ENCODE peak calls at places on chromosomes 6 and 20, in seven cellular contexts. One of them, this sample, is unnamed.

GRCh38 chr6:24451581-24452041 is 37.8 kb downstream of the GPLD1 start:
- DNase-seq in MM.1S: no peak
- DNase-seq in cardiac muscle cell: no peak
- DNase-seq in mesenchymal stem cell: no peak
- DNase-seq in BE2C: peak; percentile 22
- DNase-seq in SK-N-SH: peak; percentile 64
- DNase-seq in esophagus squamous epithelium: no peak
- DNase-seq in this sample: no peak

GRCh38 chr6:20606831-20607230 is 72.6 kb downstream of the CDKAL1 start:
- DNase-seq in MM.1S: no peak
- DNase-seq in cardiac muscle cell: no peak
- DNase-seq in mesenchymal stem cell: no peak
- DNase-seq in BE2C: no peak
- DNase-seq in SK-N-SH: no peak
- DNase-seq in esophagus squamous epithelium: no peak
- DNase-seq in this sample: no peak

GRCh38 chr6:36947570-36948351 is 6.8 kb upstream of the PI16 start:
- DNase-seq in MM.1S: no peak
- DNase-seq in cardiac muscle cell: no peak
- DNase-seq in mesenchymal stem cell: no peak
- DNase-seq in BE2C: no peak
- DNase-seq in SK-N-SH: no peak
- DNase-seq in esophagus squamous epithelium: no peak
- DNase-seq in this sample: no peak

GRCh38 chr6:116016846-116017545 is 43.7 kb downstream of the FRK start:
- DNase-seq in MM.1S: no peak
- DNase-seq in cardiac muscle cell: peak; percentile 68
- DNase-seq in mesenchymal stem cell: no peak
- DNase-seq in BE2C: no peak
- DNase-seq in SK-N-SH: no peak
- DNase-seq in esophagus squamous epithelium: no peak
- DNase-seq in this sample: peak; percentile 43

GRCh38 chr6:3341467-3341866 is 82.7 kb downstream of the PSMG4 start:
- DNase-seq in MM.1S: no peak
- DNase-seq in cardiac muscle cell: peak; percentile 90
- DNase-seq in mesenchymal stem cell: peak; percentile 71
- DNase-seq in BE2C: no peak
- DNase-seq in SK-N-SH: no peak
- DNase-seq in esophagus squamous epithelium: no peak
- DNase-seq in this sample: peak; percentile 62

GRCh38 chr6:16206595-16207037 is 31.8 kb upstream of the GMPR start:
- DNase-seq in MM.1S: peak; percentile 54
- DNase-seq in cardiac muscle cell: peak; percentile 85
- DNase-seq in mesenchymal stem cell: peak; percentile 90
- DNase-seq in BE2C: peak; percentile 48
- DNase-seq in SK-N-SH: peak; percentile 80
- DNase-seq in esophagus squamous epithelium: no peak
- DNase-seq in this sample: peak; percentile 95

GRCh38 chr6:1547785-1548184 is 61.9 kb upstream of the FOXC1 start:
- DNase-seq in MM.1S: no peak
- DNase-seq in cardiac muscle cell: no peak
- DNase-seq in mesenchymal stem cell: no peak
- DNase-seq in BE2C: no peak
- DNase-seq in SK-N-SH: no peak
- DNase-seq in esophagus squamous epithelium: no peak
- DNase-seq in this sample: no peak

GRCh38 chr6:87199787-87200186 is 44.4 kb downstream of the ZNF292 start:
- DNase-seq in MM.1S: no peak
- DNase-seq in cardiac muscle cell: no peak
- DNase-seq in mesenchymal stem cell: no peak
- DNase-seq in BE2C: no peak
- DNase-seq in SK-N-SH: no peak
- DNase-seq in esophagus squamous epithelium: no peak
- DNase-seq in this sample: no peak

GRCh38 chr20:49132995-49133451 is 55.1 kb downstream of the STAU1 start:
- DNase-seq in MM.1S: peak; percentile 62
- DNase-seq in cardiac muscle cell: peak; percentile 86
- DNase-seq in mesenchymal stem cell: peak; percentile 79
- DNase-seq in BE2C: peak; percentile 37
- DNase-seq in SK-N-SH: peak; percentile 49
- DNase-seq in esophagus squamous epithelium: no peak
- DNase-seq in this sample: peak; percentile 89

GRCh38 chr6:55958790-55959189 is 83.4 kb upstream of the BMP5 start:
- DNase-seq in MM.1S: no peak
- DNase-seq in cardiac muscle cell: no peak
- DNase-seq in mesenchymal stem cell: no peak
- DNase-seq in BE2C: no peak
- DNase-seq in SK-N-SH: peak; percentile 17
- DNase-seq in esophagus squamous epithelium: no peak
- DNase-seq in this sample: no peak

GRCh38 chr20:30816182-30816645 is 441.2 kb upstream of the DEFB115 start:
- DNase-seq in MM.1S: no peak
- DNase-seq in cardiac muscle cell: peak; percentile 68
- DNase-seq in mesenchymal stem cell: no peak
- DNase-seq in BE2C: peak; percentile 26
- DNase-seq in SK-N-SH: peak; percentile 34
- DNase-seq in esophagus squamous epithelium: no peak
- DNase-seq in this sample: no peak

GRCh38 chr20:62362991-62363919 is 3.9 kb downstream of the LAMA5 start:
- DNase-seq in MM.1S: no peak
- DNase-seq in cardiac muscle cell: no peak
- DNase-seq in mesenchymal stem cell: no peak
- DNase-seq in BE2C: peak; percentile 52
- DNase-seq in SK-N-SH: peak; percentile 60
- DNase-seq in esophagus squamous epithelium: no peak
- DNase-seq in this sample: no peak

GRCh38 chr20:62364911-62365736 is 2.0 kb downstream of the LAMA5 start:
- DNase-seq in MM.1S: no peak
- DNase-seq in cardiac muscle cell: no peak
- DNase-seq in mesenchymal stem cell: no peak
- DNase-seq in BE2C: peak; percentile 17
- DNase-seq in SK-N-SH: no peak
- DNase-seq in esophagus squamous epithelium: no peak
- DNase-seq in this sample: no peak

GRCh38 chr20:62365814-62366369 is 1.2 kb downstream of the LAMA5 start:
- DNase-seq in MM.1S: no peak
- DNase-seq in cardiac muscle cell: no peak
- DNase-seq in mesenchymal stem cell: no peak
- DNase-seq in BE2C: peak; percentile 18
- DNase-seq in SK-N-SH: no peak
- DNase-seq in esophagus squamous epithelium: no peak
- DNase-seq in this sample: no peak

GRCh38 chr20:62362590-62362940 is 4.5 kb downstream of the LAMA5 start:
- DNase-seq in MM.1S: no peak
- DNase-seq in cardiac muscle cell: no peak
- DNase-seq in mesenchymal stem cell: no peak
- DNase-seq in BE2C: no peak
- DNase-seq in SK-N-SH: no peak
- DNase-seq in esophagus squamous epithelium: no peak
- DNase-seq in this sample: no peak

DNA sequence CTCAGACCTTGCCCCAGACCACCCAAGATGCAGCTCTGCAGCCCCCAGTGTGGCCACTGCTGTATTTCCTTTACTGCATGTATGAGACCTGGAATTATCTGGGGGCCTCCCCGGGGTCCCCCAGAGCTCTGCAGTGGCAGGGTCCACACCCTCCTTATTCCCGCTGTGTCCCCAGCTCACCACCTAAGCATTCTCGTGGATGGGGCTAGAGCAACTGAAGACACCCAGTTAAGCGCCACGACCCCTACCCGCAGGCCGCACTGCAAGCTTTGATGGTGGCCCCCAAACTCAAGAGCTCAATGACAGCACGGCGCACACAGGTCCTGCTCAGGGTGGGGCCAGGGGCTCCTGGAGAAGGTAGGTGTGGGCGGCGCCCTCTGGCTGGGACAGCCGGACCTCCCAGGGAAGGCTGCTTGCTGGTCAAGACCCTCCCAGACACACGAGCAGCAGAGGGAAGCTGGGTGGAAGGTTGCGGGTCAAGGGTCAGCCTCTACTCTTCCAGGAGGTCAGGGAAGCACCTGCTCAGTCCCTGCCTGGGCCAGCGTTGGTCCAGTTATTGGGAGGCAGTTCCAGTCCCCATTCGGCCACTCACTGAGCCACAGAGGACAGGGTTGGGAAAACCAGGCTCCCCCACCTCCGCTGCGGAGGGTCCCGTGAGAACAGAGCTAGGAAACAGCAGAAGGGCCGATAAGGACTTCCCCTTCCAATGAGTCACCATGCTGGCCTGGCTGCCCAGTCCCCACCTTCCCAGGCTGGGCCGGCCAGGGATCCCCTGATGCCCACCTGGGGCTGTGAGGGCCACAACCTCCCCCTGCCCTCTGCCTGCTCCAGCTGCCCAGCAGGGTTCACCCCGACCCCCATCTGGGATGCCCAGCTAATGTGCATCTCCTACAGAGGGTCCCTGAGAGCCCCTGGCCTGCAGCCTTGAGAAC is 2.9 kb downstream of the LAMA5 start:
- DNase-seq in MM.1S: no peak
- DNase-seq in cardiac muscle cell: peak; percentile 53
- DNase-seq in mesenchymal stem cell: peak; percentile 87
- DNase-seq in BE2C: peak; percentile 51
- DNase-seq in SK-N-SH: no peak
- DNase-seq in esophagus squamous epithelium: no peak
- DNase-seq in this sample: no peak
- H3K4me1 ChIP-seq in MM.1S: peaks cover 13% of the 10 kb centered on the region
- H3K4me1 ChIP-seq in cardiac muscle cell: peaks cover 53% of the 10 kb centered on the region
- H3K4me1 ChIP-seq in mesenchymal stem cell: peaks cover 77% of the 10 kb centered on the region
- H3K4me1 ChIP-seq in BE2C: peaks cover 28% of the 10 kb centered on the region
- H3K4me1 ChIP-seq in SK-N-SH: peaks cover 73% of the 10 kb centered on the region
- H3K4me1 ChIP-seq in esophagus squamous epithelium: peaks cover 91% of the 10 kb centered on the region
- H3K4me1 ChIP-seq in this sample: peaks cover 21% of the 10 kb centered on the region

GRCh38 chr6:83167726-83168278 is 25.3 kb downstream of the PGM3 start:
- DNase-seq in MM.1S: no peak
- DNase-seq in cardiac muscle cell: no peak
- DNase-seq in mesenchymal stem cell: no peak
- DNase-seq in BE2C: no peak
- DNase-seq in SK-N-SH: no peak
- DNase-seq in esophagus squamous epithelium: no peak
- DNase-seq in this sample: no peak
- H3K36me3 ChIP-seq in MM.1S: peaks cover 31% of the 10 kb centered on the region
- H3K36me3 ChIP-seq in cardiac muscle cell: peaks cover 70% of the 10 kb centered on the region
- H3K36me3 ChIP-seq in mesenchymal stem cell: peaks cover 99% of the 10 kb centered on the region
- H3K36me3 ChIP-seq in BE2C: peaks cover 78% of the 10 kb centered on the region
- H3K36me3 ChIP-seq in SK-N-SH: peaks cover 85% of the 10 kb centered on the region
- H3K36me3 ChIP-seq in esophagus squamous epithelium: peaks cover 100% of the 10 kb centered on the region
- H3K36me3 ChIP-seq in this sample: peaks cover 99% of the 10 kb centered on the region

DNA sequence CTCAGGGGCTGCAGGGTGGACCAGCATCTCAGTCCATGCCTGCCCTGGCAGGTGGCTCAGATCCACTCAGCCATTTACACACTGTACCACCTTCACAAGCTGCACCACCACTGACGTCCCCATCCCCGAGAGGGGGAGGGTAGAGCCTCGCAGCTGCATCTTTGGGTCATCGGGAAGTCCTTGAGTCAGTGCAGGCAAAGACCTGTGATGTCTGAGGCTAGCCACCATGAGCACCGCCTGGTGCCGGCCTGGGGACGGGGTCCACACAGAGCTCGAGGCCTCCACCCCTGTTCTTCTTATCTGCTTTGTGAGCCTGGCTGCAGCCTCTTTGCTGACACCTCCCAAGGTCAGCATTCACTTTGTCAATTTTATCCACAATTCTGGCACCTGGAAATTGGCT is 141.4 kb downstream of the PHACTR3 start:
- DNase-seq in MM.1S: no peak
- DNase-seq in cardiac muscle cell: no peak
- DNase-seq in mesenchymal stem cell: no peak
- DNase-seq in BE2C: no peak
- DNase-seq in SK-N-SH: no peak
- DNase-seq in esophagus squamous epithelium: no peak
- DNase-seq in this sample: no peak
- H3K9me3 ChIP-seq in MM.1S: no peaks in the 10 kb centered on the region
- H3K9me3 ChIP-seq in cardiac muscle cell: no peaks in the 10 kb centered on the region
- H3K9me3 ChIP-seq in mesenchymal stem cell: no peaks in the 10 kb centered on the region
- H3K9me3 ChIP-seq in BE2C: no peaks in the 10 kb centered on the region
- H3K9me3 ChIP-seq in SK-N-SH: no peaks in the 10 kb centered on the region
- H3K9me3 ChIP-seq in esophagus squamous epithelium: no peaks in the 10 kb centered on the region
- H3K9me3 ChIP-seq in this sample: no peaks in the 10 kb centered on the region

DNA sequence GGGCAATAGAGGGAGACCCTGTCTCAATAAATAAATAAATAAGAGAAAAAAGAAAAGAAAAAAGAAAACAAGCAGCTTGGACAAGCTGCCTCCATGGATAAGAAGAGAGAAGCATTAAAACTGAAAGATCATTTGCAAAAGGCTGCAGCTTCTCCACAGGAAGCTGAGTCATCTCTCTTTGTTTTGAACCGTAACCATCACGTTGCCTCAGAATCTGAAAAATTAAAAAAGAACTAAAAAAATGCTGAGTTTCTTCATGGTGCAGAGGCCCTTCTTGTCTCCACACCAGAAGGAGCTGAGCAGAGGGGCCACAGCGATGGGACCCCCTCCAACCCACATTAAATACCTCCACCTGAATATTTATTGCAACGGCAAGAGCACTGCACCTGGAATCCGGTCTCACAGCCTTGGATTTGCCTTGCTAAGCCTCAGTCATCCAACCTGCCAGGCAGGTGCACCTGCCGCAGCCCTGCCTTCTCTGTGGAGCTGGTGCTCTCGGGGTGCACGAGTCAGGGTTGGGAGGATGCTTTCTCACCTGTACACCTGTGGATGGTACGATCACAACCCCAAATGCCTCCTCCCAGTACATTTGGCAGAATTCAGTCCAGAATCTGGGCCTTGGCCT is 28.1 kb downstream of the TOX2 start:
- DNase-seq in MM.1S: peak; percentile 83
- DNase-seq in cardiac muscle cell: peak; percentile 80
- DNase-seq in mesenchymal stem cell: peak; percentile 81
- DNase-seq in BE2C: no peak
- DNase-seq in SK-N-SH: no peak
- DNase-seq in esophagus squamous epithelium: no peak
- DNase-seq in this sample: peak; percentile 83
- H3K4me1 ChIP-seq in MM.1S: peaks cover 84% of the 10 kb centered on the region
- H3K4me1 ChIP-seq in cardiac muscle cell: no peaks in the 10 kb centered on the region
- H3K4me1 ChIP-seq in mesenchymal stem cell: peaks cover 24% of the 10 kb centered on the region
- H3K4me1 ChIP-seq in BE2C: no peaks in the 10 kb centered on the region
- H3K4me1 ChIP-seq in SK-N-SH: peaks cover 19% of the 10 kb centered on the region
- H3K4me1 ChIP-seq in esophagus squamous epithelium: peaks cover 43% of the 10 kb centered on the region
- H3K4me1 ChIP-seq in this sample: peaks cover 47% of the 10 kb centered on the region

DNA sequence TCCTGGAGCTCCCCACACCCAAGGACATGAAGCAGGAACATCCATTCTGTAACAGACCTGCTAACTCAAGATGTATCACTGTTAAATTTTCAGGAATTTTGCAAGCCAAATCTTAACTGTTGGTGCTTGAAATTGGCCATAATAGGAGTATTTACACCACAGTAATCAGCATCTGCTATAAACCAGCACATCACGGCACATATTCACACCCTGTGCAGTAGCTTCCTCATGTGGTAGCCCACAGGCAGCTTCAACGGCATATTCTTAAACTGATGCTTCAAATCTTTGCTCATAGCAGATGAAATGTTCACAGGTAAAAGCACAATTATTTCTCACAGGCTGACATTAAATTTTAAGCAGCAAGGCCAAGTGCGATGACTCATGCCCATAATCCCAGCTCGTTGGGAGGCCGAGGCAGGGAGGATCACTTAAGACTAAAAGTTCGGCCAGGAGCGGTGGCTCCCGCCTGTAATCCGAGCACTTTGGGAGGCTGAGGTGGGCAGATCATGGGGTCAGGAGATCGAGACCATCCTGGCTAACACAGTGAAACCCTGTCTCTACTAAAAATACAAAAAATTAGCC is 43.5 kb upstream of the LYRM2 start:
- DNase-seq in MM.1S: no peak
- DNase-seq in cardiac muscle cell: no peak
- DNase-seq in mesenchymal stem cell: no peak
- DNase-seq in BE2C: no peak
- DNase-seq in SK-N-SH: no peak
- DNase-seq in esophagus squamous epithelium: no peak
- DNase-seq in this sample: no peak
- H3K36me3 ChIP-seq in MM.1S: peaks cover 12% of the 10 kb centered on the region
- H3K36me3 ChIP-seq in cardiac muscle cell: peaks cover 53% of the 10 kb centered on the region
- H3K36me3 ChIP-seq in mesenchymal stem cell: peaks cover 85% of the 10 kb centered on the region
- H3K36me3 ChIP-seq in BE2C: peaks cover 91% of the 10 kb centered on the region
- H3K36me3 ChIP-seq in SK-N-SH: peaks cover 61% of the 10 kb centered on the region
- H3K36me3 ChIP-seq in esophagus squamous epithelium: peaks cover 100% of the 10 kb centered on the region
- H3K36me3 ChIP-seq in this sample: peaks cover 92% of the 10 kb centered on the region

This sample was measured in adipocyte.